ENCODE peak calls at places on chromosomes 11 and 22, in six cellular contexts. H is heart right ventricle, K is esophagus squamous epithelium, C is Karpas-422, X is gastrocnemius medialis, E is transverse colon. Q is an unnamed sample. For H3K27me3, the result is how much of the 10 kb centered on the place peaks cover.

GRCh38 chr11:46491661-46492331 is 100.2 kb upstream of the CHRM4 start:
- DNase-seq in X (no peak), K (no peak), C (no peak), E (no peak), H (no peak), Q (no peak)

GRCh38 chr11:101430236-101430635 is 153.6 kb downstream of the TRPC6 start:
- DNase-seq in K (no peak), X (no peak), H (no peak), E (no peak), C (no peak), Q (no peak)

GRCh38 chr11:111785076-111785475 is 18.9 kb upstream of the PPP2R1B start:
- DNase-seq in E (no peak), H (no peak), X (no peak), K (no peak), C (no peak), Q (no peak)

GRCh38 chr11:75469785-75470405 is 36.9 kb upstream of the KLHL35 start:
- DNase-seq in C (peak), K (no peak), X (no peak), H (no peak), E (no peak), Q (no peak)

GRCh38 chr11:35288817-35289541 is 130.4 kb downstream of the SLC1A2 start:
- DNase-seq in C (no peak), H (no peak), X (no peak), K (no peak), E (no peak), Q (no peak)

GRCh38 chr11:12765428-12765827 is 91.2 kb downstream of the TEAD1 start:
- DNase-seq in H (peak), E (no peak), X (no peak), C (peak), K (no peak), Q (no peak)

GRCh38 chr22:49991907-49992533 is 20.5 kb downstream of the IL17REL start:
- DNase-seq in H (no peak), C (no peak), X (no peak), E (no peak), K (no peak), Q (no peak)

GRCh38 chr11:124085583-124085982 is 29.7 kb upstream of the VWA5A start:
- DNase-seq in E (no peak), K (no peak), H (no peak), C (no peak), X (no peak), Q (no peak)

GRCh38 chr11:128324531-128325141 is 262.7 kb downstream of the ETS1 start:
- DNase-seq in E (peak), H (no peak), K (no peak), X (peak), C (no peak), Q (no peak)

GRCh38 chr11:65547446-65548125 is 10.6 kb downstream of the LTBP3 start:
- DNase-seq in K (no peak), E (no peak), C (no peak), H (no peak), X (no peak), Q (no peak)

GRCh38 chr11:76701701-76702100 is 31.2 kb upstream of the LRRC32 start:
- DNase-seq in E (no peak), K (no peak), H (no peak), X (no peak), C (no peak), Q (no peak)

GRCh38 chr11:113240389-113240788 is 74.0 kb upstream of the TTC12 start:
- DNase-seq in E (no peak), C (no peak), K (no peak), H (no peak), X (no peak), Q (no peak)

GRCh38 chr11:68447015-68447801 is 13.3 kb upstream of the PPP6R3 start:
- DNase-seq in K (no peak), X (peak), E (peak), H (peak), C (peak), Q (no peak)

GRCh38 chr22:21736948-21737347 is 1.4 kb upstream of the YPEL1 start:
- DNase-seq in E (no peak), X (no peak), C (no peak), K (no peak), H (no peak), Q (no peak)

GRCh38 chr11:108364159-108364558 is 103.2 kb downstream of the C11orf65 start:
- DNase-seq in H (no peak), E (no peak), X (no peak), K (no peak), C (no peak), Q (no peak)

GRCh38 chr11:61532136-61533038 is 23.8 kb downstream of the LRRC10B start:
- DNase-seq in X (peak), C (peak), K (no peak), E (peak), H (no peak), Q (no peak)

GRCh38 chr11:82823635-82824614 is 76.3 kb downstream of the PRCP start:
- DNase-seq in X (no peak), K (no peak), C (no peak), E (no peak), H (no peak), Q (no peak)

GRCh38 chr11:11598243-11598642 is 23.6 kb downstream of the GALNT18 start:
- DNase-seq in E (no peak), K (no peak), X (no peak), C (no peak), H (no peak), Q (no peak)

GRCh38 chr11:60872124-60872951 is 5.0 kb downstream of the ZP1 start:
- DNase-seq in H (no peak), E (peak), X (peak), K (no peak), C (no peak), Q (no peak)

GRCh38 chr11:123587044-123587443 is 67.4 kb downstream of the SCN3B start:
- DNase-seq in X (no peak), K (no peak), E (no peak), H (no peak), C (no peak), Q (no peak)

GRCh38 chr11:121829159-121829643 is 286.8 kb downstream of the BLID start:
- DNase-seq in H (no peak), X (peak), K (no peak), E (no peak), C (no peak), Q (peak)

GRCh38 chr11:19597194-19597593 is 115.4 kb upstream of the NAV2 start:
- DNase-seq in C (no peak), X (no peak), H (no peak), K (no peak), E (no peak), Q (no peak)

GRCh38 chr11:61062181-61062955 is 39.9 kb upstream of the CD5 start:
- DNase-seq in E (no peak), X (no peak), C (no peak), H (no peak), K (no peak), Q (no peak)

GRCh38 chr11:77150836-77151235 is 22.8 kb downstream of the MYO7A start:
- DNase-seq in C (no peak), H (no peak), K (no peak), X (no peak), E (no peak), Q (no peak)

GRCh38 chr11:10655227-10655626 is 38.3 kb downstream of the IRAG1 start:
- DNase-seq in E (no peak), H (no peak), K (no peak), C (no peak), X (no peak), Q (no peak)

GRCh38 chr11:73152861-73153483 is 10.9 kb upstream of the FCHSD2 start:
- DNase-seq in E (peak), X (peak), H (no peak), K (no peak), C (peak), Q (no peak)

GRCh38 chr22:35301370-35301874 is 1.7 kb downstream of the TOM1 start:
- DNase-seq in H (no peak), K (no peak), C (no peak), E (peak), X (peak), Q (peak)

GRCh38 chr22:38783095-38783710 is 10.7 kb downstream of the DNAL4 start:
- DNase-seq in C (no peak), K (no peak), H (no peak), X (no peak), E (no peak), Q (no peak)

GRCh38 chr11:4048340-4048739 is 46.3 kb upstream of the RRM1 start:
- DNase-seq in E (no peak), K (no peak), X (no peak), C (no peak), H (no peak), Q (no peak)

DNA sequence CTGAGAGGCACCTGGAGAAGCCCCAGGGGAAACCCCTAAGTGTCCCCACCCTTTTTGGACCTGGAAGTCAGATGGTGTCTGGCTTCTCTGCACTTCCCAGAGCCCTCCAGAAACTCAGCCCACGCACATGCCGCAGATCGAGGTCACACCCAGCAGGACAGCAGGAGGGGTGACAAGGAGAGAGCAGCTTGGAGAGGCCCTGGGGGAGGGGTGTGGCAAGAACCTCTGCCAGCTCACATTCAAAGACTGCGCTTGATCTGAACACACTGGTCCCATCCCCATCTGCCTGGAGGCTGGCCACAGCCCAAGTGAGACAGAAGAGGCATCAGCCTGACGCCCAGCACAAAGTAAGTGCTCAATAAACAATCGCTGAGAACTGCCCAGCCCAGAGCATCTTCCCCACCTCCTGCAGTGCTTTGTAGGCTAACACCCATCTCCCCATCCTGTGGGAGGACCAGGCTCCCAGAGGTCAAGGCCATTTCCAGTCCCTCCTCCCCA is 21.4 kb downstream of the TMPRSS6 start:
- DNase-seq in H (no peak), C (no peak), K (no peak), X (no peak), E (no peak), Q (no peak)
- H3K27me3 ChIP-seq in H (half or more), C (under half), K (under half), X (under half), E (under half), Q (under half)

GRCh38 chr11:134714021-134714656 is 302.1 kb upstream of the B3GAT1 start:
- DNase-seq in C (no peak), X (no peak), E (no peak), K (no peak), H (no peak), Q (no peak)

GRCh38 chr11:134716582-134716981 is 304.5 kb upstream of the B3GAT1 start:
- DNase-seq in X (no peak), E (no peak), H (no peak), C (no peak), K (no peak), Q (no peak)

GRCh38 chr11:134711563-134711962 is 299.5 kb upstream of the B3GAT1 start:
- DNase-seq in C (no peak), K (no peak), X (no peak), E (no peak), H (no peak), Q (no peak)

GRCh38 chr11:134711008-134711407 is 299.0 kb upstream of the B3GAT1 start:
- DNase-seq in X (no peak), H (no peak), K (no peak), E (no peak), C (no peak), Q (no peak)

GRCh38 chr11:134712228-134713145 is 300.4 kb upstream of the B3GAT1 start:
- DNase-seq in K (no peak), E (no peak), H (no peak), C (no peak), X (no peak), Q (no peak)
- H3K4me3 ChIP-seq in K (no peak), E (no peak), H (no peak), C (no peak), X (no peak), Q (no peak)

GRCh38 chr11:79437981-79438630 is 2.7 kb downstream of the TENM4 start:
- DNase-seq in X (peak), E (no peak), H (no peak), C (no peak), K (no peak), Q (no peak)

GRCh38 chr11:79438631-79439429 is 2.0 kb downstream of the TENM4 start:
- DNase-seq in K (no peak), E (peak), C (peak), X (no peak), H (peak), Q (no peak)

GRCh38 chr11:79439430-79439892 is 1.4 kb downstream of the TENM4 start:
- DNase-seq in H (no peak), E (no peak), K (no peak), C (peak), X (no peak), Q (no peak)

GRCh38 chr11:79437274-79437980 is 3.4 kb downstream of the TENM4 start:
- DNase-seq in K (no peak), C (no peak), X (peak), H (peak), E (peak), Q (no peak)

DNA sequence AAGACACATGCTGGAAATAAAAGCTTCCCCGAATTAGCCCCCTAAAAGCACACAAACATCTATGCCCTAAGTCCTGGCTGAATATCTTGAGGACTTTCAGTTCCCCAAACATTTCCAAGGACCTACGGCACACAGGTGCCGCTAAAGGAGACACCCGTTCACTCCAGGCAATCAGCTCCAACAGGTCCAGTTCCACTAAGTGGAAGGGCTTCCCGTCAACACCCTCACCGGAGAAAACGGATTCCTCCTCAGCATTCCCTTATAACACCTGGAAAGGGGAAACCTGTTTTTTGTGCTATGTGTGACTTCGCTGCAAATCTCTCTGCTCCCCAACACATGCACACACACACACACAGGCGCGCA is 3.9 kb downstream of the TENM4 start:
- DNase-seq in C (no peak), X (no peak), K (no peak), E (no peak), H (no peak), Q (no peak)
- H3K27ac ChIP-seq in C (no peak), X (no peak), K (peak), E (peak), H (no peak), Q (no peak)

GRCh38 chr11:133529807-133530500 is 2.3 kb downstream of the OPCML start:
- DNase-seq in H (no peak), K (no peak), X (no peak), E (no peak), C (no peak), Q (no peak)

GRCh38 chr11:133531450-133531849 is 851 bp downstream of the OPCML start:
- DNase-seq in C (no peak), X (no peak), H (no peak), E (no peak), K (no peak), Q (no peak)

GRCh38 chr11:133533205-133533604 is 904 bp upstream of the OPCML start:
- DNase-seq in X (no peak), K (no peak), C (no peak), H (no peak), E (no peak), Q (no peak)

GRCh38 chr11:133531971-133532651 is at the start of gene OPCML:
- DNase-seq in H (no peak), X (no peak), K (no peak), E (no peak), C (no peak), Q (no peak)

GRCh38 chr11:133530501-133530835 is 1.8 kb downstream of the OPCML start:
- DNase-seq in H (no peak), C (no peak), E (no peak), X (no peak), K (no peak), Q (no peak)
- H3K27me3 ChIP-seq in H (half or more), C (under half), E (under half), X (under half), K (under half), Q (under half)

GRCh38 chr22:29311468-29312217 is 3.9 kb downstream of the RASL10A start:
- DNase-seq in X (peak), C (no peak), E (no peak), H (peak), K (no peak), Q (no peak)
- H3K4me3 ChIP-seq in X (peak), C (no peak), E (no peak), H (peak), K (peak), Q (no peak)

DNA sequence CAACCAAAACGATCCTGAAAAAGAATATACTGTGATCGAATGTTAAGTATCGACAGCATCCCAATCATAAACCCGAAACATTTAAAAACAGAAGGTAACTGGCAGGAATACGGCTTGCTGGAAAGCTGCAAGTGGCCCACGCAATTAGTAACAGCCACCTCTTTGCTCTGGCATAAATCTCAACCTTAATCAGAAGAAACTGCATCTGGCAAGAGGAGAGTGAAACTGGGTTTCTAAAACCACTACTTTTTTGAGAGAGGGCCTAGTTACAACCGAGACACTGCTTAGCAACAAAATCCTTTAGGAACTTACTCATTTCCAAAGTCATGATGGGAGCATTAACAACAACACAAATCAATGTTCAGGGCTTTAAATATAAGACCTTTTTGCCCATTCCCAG is 7.9 kb downstream of the NCAPD3 start:
- DNase-seq in E (no peak), C (no peak), X (no peak), H (no peak), K (no peak), Q (no peak)
- H3K27ac ChIP-seq in E (no peak), C (no peak), X (no peak), H (no peak), K (no peak), Q (no peak)

GRCh38 chr11:125404811-125405481 is 91.1 kb downstream of the FEZ1 start:
- DNase-seq in E (peak), H (peak), X (peak), C (peak), K (no peak), Q (no peak)
- H3K27me3 ChIP-seq in E (under half), H (under half), X (under half), C (under half), K (under half), Q (under half)

GRCh38 chr22:41801886-41802285 is 1.4 kb downstream of the CCDC134 start:
- DNase-seq in C (no peak), H (no peak), K (no peak), E (no peak), X (no peak), Q (no peak)
- H3K4me3 ChIP-seq in C (peak), H (no peak), K (no peak), E (no peak), X (peak), Q (no peak)

DNA sequence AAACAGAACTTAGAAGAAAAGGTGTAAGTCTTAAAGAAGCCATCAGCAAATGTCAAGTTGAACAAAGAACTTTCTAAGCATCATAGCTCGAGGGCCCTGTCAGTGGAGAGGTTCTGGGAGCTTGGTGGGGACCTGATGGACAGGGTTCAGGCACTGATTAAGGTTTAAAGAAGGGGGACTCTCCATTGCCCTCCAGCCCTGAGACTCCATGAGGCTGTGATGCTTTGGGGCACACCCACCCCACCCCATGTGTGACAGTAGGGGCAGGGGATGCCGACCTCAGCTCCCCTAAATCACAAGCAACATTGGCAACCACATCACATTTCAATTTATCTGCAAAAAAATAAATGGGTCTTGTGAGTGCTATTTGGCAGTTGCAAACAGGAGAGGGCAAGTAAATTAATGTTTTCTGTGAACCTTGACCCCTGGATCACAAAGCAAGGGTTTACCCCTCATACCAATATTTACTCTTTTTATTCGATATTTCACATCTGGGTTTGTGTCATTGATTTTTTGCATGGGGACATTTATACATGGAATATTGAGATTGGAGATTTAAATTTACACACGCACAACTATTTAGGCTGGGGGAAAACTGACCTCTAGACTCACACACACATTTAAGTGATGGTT is 37.1 kb upstream of the ANO1 start:
- DNase-seq in H (no peak), X (no peak), E (no peak), C (no peak), K (no peak), Q (no peak)
- H3K27ac ChIP-seq in H (no peak), X (no peak), E (no peak), C (no peak), K (no peak), Q (no peak)